ENCODE peak calls at places on chromosomes 3 and 15, in four cellular contexts. One of them, this sample, is unnamed.

GRCh38 chr3:123068227-123069020 is 1.6 kb downstream of the PDIA5 start:
- DNase-seq in HepG2: peak
- DNase-seq in K562: peak
- DNase-seq in GM12878: no peak
- DNase-seq in this sample: peak

GRCh38 chr15:31005660-31006059 is 14.2 kb upstream of the MTMR10 start:
- DNase-seq in HepG2: no peak
- DNase-seq in K562: no peak
- DNase-seq in GM12878: peak
- DNase-seq in this sample: no peak

GRCh38 chr15:69132935-69133861 is 27.2 kb upstream of the GLCE start:
- DNase-seq in HepG2: peak
- DNase-seq in K562: no peak
- DNase-seq in GM12878: no peak
- DNase-seq in this sample: no peak

GRCh38 chr3:73074681-73075305 is 13.3 kb downstream of the EBLN2 start:
- DNase-seq in HepG2: no peak
- DNase-seq in K562: no peak
- DNase-seq in GM12878: no peak
- DNase-seq in this sample: no peak

GRCh38 chr3:169604568-169604967 is 58.9 kb downstream of the MECOM start:
- DNase-seq in HepG2: no peak
- DNase-seq in K562: no peak
- DNase-seq in GM12878: no peak
- DNase-seq in this sample: no peak

GRCh38 chr15:96767703-96768434 is 437.4 kb downstream of the NR2F2 start:
- DNase-seq in HepG2: no peak
- DNase-seq in K562: no peak
- DNase-seq in GM12878: no peak
- DNase-seq in this sample: no peak

GRCh38 chr3:26657406-26657976 is 34.9 kb downstream of the LRRC3B start:
- DNase-seq in HepG2: no peak
- DNase-seq in K562: no peak
- DNase-seq in GM12878: no peak
- DNase-seq in this sample: no peak

GRCh38 chr3:32791833-32792232 is 26.0 kb upstream of the TRIM71 start:
- DNase-seq in HepG2: no peak
- DNase-seq in K562: no peak
- DNase-seq in GM12878: no peak
- DNase-seq in this sample: no peak

GRCh38 chr15:60423540-60423939 is 25.8 kb upstream of the ANXA2 start:
- DNase-seq in HepG2: peak
- DNase-seq in K562: no peak
- DNase-seq in GM12878: no peak
- DNase-seq in this sample: no peak

GRCh38 chr3:65861718-65862117 is 177.0 kb downstream of the MAGI1 start:
- DNase-seq in HepG2: no peak
- DNase-seq in K562: no peak
- DNase-seq in GM12878: no peak
- DNase-seq in this sample: no peak

GRCh38 chr3:160478338-160478737 is 28.8 kb upstream of the TRIM59 start:
- DNase-seq in HepG2: no peak
- DNase-seq in K562: no peak
- DNase-seq in GM12878: no peak
- DNase-seq in this sample: no peak

GRCh38 chr3:27533718-27534578 is 49.8 kb upstream of the SLC4A7 start:
- DNase-seq in HepG2: peak
- DNase-seq in K562: no peak
- DNase-seq in GM12878: peak
- DNase-seq in this sample: peak

GRCh38 chr3:39180183-39180545 is 12.2 kb downstream of the XIRP1 start:
- DNase-seq in HepG2: no peak
- DNase-seq in K562: no peak
- DNase-seq in GM12878: no peak
- DNase-seq in this sample: no peak

GRCh38 chr3:147945968-147946519 is 536.9 kb downstream of the ZIC1 start:
- DNase-seq in HepG2: peak
- DNase-seq in K562: no peak
- DNase-seq in GM12878: peak
- DNase-seq in this sample: peak

GRCh38 chr3:195916291-195916690 is 7.9 kb upstream of the TNK2 start:
- DNase-seq in HepG2: no peak
- DNase-seq in K562: no peak
- DNase-seq in GM12878: no peak
- DNase-seq in this sample: no peak

GRCh38 chr3:195916991-195917390 is 8.6 kb upstream of the TNK2 start:
- DNase-seq in HepG2: no peak
- DNase-seq in K562: no peak
- DNase-seq in GM12878: no peak
- DNase-seq in this sample: no peak

GRCh38 chr3:195925746-195926145 is 17.4 kb upstream of the TNK2 start:
- DNase-seq in HepG2: no peak
- DNase-seq in K562: no peak
- DNase-seq in GM12878: no peak
- DNase-seq in this sample: no peak

GRCh38 chr3:195918176-195918575 is 9.8 kb upstream of the TNK2 start:
- DNase-seq in HepG2: no peak
- DNase-seq in K562: no peak
- DNase-seq in GM12878: no peak
- DNase-seq in this sample: peak

DNA sequence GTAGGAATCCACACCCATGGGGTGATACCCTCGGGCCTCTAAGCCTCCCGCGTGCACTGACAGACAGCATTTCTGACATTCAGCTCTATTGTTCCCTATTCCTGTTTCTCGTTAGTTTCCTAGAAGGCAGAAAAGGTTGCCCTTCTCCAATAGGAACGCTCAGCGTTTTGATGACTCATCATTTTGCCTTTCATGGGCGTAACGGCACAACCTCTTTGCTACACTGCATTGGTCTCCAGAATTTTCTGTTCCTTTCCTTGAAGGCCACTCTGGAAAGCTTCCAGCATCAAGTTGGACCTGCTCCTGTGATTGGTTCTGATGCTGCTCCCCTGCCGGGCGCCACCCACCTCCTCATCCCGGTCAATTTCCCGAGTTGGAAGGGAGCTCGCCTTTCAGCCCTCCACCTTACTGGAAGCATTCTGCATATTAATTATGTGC is 13.0 kb upstream of the TNK2 start:
- DNase-seq in HepG2: no peak
- DNase-seq in K562: peak
- DNase-seq in GM12878: no peak
- DNase-seq in this sample: no peak
- TF ChIP-seq TARDBP in HepG2: no peak
- TF ChIP-seq TARDBP in K562: no peak
- TF ChIP-seq TARDBP in GM12878: no peak
- TF ChIP-seq TARDBP in this sample: no peak

DNA sequence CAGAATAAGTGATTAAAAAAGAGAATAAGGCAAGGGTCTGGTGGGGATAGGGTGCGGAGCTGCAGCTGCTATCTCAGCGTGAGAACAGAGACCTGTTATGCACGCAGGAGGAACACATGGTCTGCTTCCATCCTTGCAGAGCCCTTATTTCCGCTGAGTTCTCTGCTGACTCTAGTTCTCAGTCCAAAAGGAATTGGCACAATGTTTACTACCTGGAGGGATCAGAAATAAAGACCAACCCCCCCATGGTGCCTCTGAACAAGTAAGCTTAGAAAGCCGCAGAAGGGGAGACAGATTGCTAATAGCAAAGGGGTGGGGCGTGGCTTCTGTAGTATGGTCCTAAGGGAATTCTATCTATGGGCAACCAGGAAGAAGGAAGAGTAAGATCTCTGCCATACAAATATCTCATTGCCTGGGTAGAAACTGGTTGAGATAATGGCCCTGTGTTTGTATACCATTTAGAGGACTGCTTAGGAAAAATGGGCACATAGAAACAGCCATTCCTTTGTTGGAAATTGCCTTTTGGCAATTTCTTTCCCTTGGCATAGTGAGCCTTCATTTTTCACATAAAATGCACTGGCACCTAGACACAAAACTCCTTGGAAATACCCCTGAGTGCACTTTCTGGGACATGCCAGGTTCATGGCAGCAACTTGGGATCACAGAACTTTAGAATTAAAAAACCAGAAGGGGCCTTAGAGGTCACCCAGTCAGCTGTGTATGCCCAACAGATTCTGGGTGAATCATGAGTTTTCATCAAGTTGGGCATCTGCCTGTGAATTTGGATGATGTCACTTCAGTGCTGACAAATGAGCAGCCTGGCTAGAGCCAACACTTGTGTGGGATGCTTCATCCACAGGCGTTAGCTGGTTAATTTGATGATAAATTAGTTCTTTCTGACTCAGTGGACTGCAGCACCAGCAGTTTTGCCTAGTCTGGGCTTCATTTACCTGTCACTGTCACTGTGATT is 57.4 kb upstream of the STXBP5L start:
- DNase-seq in HepG2: no peak
- DNase-seq in K562: no peak
- DNase-seq in GM12878: no peak
- DNase-seq in this sample: no peak
- TF ChIP-seq TARDBP in HepG2: no peak
- TF ChIP-seq TARDBP in K562: no peak
- TF ChIP-seq TARDBP in GM12878: no peak
- TF ChIP-seq TARDBP in this sample: no peak

GRCh38 chr15:34217587-34218225 is 7.1 kb upstream of the EMC4 start:
- DNase-seq in HepG2: no peak
- DNase-seq in K562: no peak
- DNase-seq in GM12878: no peak
- DNase-seq in this sample: no peak
- TF ChIP-seq TARDBP in HepG2: no peak
- TF ChIP-seq TARDBP in K562: no peak
- TF ChIP-seq TARDBP in GM12878: no peak
- TF ChIP-seq TARDBP in this sample: no peak

GRCh38 chr3:142802891-142803290 is 79.1 kb downstream of the TRPC1 start:
- DNase-seq in HepG2: no peak
- DNase-seq in K562: no peak
- DNase-seq in GM12878: no peak
- DNase-seq in this sample: no peak

GRCh38 chr3:142809259-142809658 is 79.6 kb downstream of the PCOLCE2 start:
- DNase-seq in HepG2: no peak
- DNase-seq in K562: no peak
- DNase-seq in GM12878: no peak
- DNase-seq in this sample: no peak

DNA sequence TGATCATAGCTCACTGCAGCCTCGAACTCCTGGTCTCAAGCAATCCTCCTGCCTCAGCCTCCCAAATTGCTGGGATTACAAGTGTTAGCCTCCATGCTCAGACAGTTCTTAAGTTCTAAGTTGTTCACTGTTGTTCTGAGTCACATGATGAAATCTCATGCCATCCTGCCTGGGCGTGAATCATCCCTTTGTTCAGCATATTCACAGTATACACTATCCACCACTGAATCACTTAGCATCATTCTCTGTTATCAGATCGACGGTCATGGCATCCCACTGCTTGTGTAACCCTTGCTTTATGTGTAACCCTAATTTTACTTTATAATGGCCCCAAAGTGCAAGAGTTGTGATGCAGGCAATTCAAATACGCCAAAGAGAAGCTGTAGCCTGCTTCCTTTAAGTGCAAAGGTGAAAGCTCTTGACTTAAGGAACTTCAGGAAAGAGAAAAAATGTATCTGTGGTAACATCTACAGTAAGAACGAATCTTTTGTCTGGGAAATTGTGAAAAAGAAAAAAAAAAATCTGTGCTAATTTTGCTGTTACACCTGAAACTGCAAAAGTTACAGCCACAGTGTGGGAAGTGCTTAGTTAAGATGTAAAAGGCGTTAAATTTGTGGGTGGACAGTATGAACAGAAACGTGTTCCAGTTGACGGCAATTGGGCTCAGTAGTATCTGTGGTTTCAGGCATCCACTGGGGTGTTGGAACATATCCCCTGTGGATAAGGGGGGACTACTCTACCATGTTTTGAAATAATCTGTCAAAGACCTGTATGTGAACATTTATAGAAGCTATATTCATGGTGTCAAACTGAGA is 80.6 kb downstream of the PCOLCE2 start:
- DNase-seq in HepG2: peak
- DNase-seq in K562: no peak
- DNase-seq in GM12878: no peak
- DNase-seq in this sample: no peak
- TF ChIP-seq TARDBP in HepG2: no peak
- TF ChIP-seq TARDBP in K562: no peak
- TF ChIP-seq TARDBP in GM12878: no peak
- TF ChIP-seq TARDBP in this sample: no peak

DNA sequence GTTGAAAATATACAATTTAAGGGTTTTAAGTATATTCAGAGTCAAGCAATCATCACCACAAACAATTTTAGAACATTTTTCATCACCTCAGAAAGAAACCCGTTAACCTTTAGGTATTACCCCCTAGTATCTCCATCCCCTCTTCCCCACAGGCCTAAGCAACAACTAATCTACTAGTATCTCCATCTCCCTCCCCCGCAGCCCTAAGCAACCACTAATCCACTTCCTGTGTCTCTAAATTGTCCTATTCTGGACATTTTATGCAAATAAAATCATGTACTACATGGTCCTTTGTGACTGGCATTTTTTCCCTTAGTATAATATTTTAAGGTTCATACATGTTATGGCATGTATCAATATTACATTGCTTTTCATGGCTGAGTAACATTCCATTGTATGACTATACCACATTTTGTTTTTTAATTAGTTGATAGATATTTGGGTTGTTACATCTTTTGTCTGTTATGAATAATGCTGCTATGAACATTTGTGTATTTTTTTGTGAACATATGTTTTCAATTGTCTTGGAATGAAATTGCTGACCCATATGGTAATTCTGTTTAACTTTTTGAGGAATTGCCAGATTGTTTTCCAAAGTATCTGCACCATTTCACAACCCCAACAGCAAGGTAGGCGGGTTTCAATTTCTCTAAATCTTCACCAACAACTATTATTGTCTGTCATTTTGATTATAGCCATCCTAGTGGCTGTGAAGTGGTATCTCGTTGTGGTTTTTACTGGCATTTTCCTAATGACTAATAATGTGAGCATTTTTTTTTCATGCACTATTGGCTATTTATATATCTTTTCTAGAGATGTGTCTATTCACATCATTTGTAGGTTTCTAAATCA is 215.6 kb upstream of the CD96 start:
- DNase-seq in HepG2: no peak
- DNase-seq in K562: no peak
- DNase-seq in GM12878: no peak
- DNase-seq in this sample: no peak
- TF ChIP-seq TARDBP in HepG2: no peak
- TF ChIP-seq TARDBP in K562: no peak
- TF ChIP-seq TARDBP in GM12878: no peak
- TF ChIP-seq TARDBP in this sample: no peak

GRCh38 chr3:42778644-42779043 is 5.6 kb upstream of the CCDC13 start:
- DNase-seq in HepG2: no peak
- DNase-seq in K562: no peak
- DNase-seq in GM12878: no peak
- DNase-seq in this sample: no peak
- TF ChIP-seq TARDBP in HepG2: no peak
- TF ChIP-seq TARDBP in K562: no peak
- TF ChIP-seq TARDBP in GM12878: no peak
- TF ChIP-seq TARDBP in this sample: no peak

DNA sequence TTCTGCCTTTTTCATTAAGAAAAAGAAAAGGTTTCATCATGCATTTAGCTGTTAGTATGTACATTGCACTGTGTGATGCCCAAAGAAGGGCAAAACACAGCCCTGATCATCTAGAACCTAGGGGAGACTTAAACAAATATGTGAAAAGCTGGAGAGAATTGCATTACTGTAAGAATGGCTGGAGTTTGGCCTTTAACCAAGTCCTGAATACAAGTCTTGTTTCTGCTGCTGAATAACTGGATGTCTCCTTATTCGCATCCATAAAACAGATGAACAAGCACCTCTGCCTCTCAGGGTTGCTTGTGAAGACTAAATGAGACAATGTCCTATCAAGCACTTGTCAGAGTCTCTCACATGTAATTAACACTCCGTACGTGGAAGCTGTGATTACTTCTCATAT is 233.4 kb upstream of the LRTM1 start:
- DNase-seq in HepG2: no peak
- DNase-seq in K562: no peak
- DNase-seq in GM12878: no peak
- DNase-seq in this sample: no peak
- TF ChIP-seq TARDBP in HepG2: no peak
- TF ChIP-seq TARDBP in K562: no peak
- TF ChIP-seq TARDBP in GM12878: no peak
- TF ChIP-seq TARDBP in this sample: no peak

This sample was measured in HEK293T.